ENCODE peak calls at places on chromosome 5, in ten cellular contexts. W is fibroblast of mammary gland; O is cerebellar cortex; G is iris pigment epithelial cell; S is NCI-H2029 treated with DMSO at 0.1 percent for 48 hours; Y is NCI-H1694 treated with DMSO at 0.1 percent for 48 hours; B is uterus; D is stimulated activated CD4-positive, alpha-beta T cell treated with anti-CD3 and anti-CD28 coated beads, Interleukin-2, amount 100 ng/mL, for 24 hours; Z is T-helper 9 cell; F is dermis blood vessel endothelial cell. Q is an unnamed sample.

GRCh38 chr5:92505925-92506324 is 1075.1 kb downstream of the NR2F1-AS1 start:
- DNase-seq in Z (no peak), Y (no peak), G (peak), D (no peak), B (no peak), W (peak), F (peak), S (no peak), O (no peak), Q (no peak)

GRCh38 chr5:111580956-111581355 is 68.6 kb upstream of the STARD4 start:
- DNase-seq in Z (no peak), B (no peak), G (no peak), F (no peak), Y (no peak), D (no peak), W (peak), S (no peak), O (no peak), Q (no peak)

GRCh38 chr5:77863181-77863580 is 87.0 kb upstream of the TBCA start:
- DNase-seq in Z (no peak), D (no peak), B (no peak), Y (no peak), G (no peak), F (no peak), W (no peak), O (no peak), S (no peak), Q (no peak)

GRCh38 chr5:151051066-151051930 is 29.5 kb downstream of the TNIP1 start:
- DNase-seq in W (peak), Y (peak), F (peak), B (peak), G (peak), D (peak), O (peak), Z (peak), S (no peak), Q (no peak)

GRCh38 chr5:32018476-32019436 is 155.4 kb downstream of the GOLPH3 start:
- DNase-seq in S (no peak), F (no peak), Z (no peak), B (no peak), O (no peak), Y (no peak), W (peak), G (no peak), D (no peak), Q (no peak)

GRCh38 chr5:158435161-158435616 is 576.2 kb upstream of the CLINT1 start:
- DNase-seq in S (no peak), B (no peak), W (no peak), D (no peak), Y (no peak), O (no peak), Z (no peak), G (peak), F (no peak), Q (no peak)

GRCh38 chr5:374631-375335 is 53.3 kb downstream of the AHRR start:
- DNase-seq in W (no peak), B (peak), F (no peak), Y (no peak), O (no peak), D (peak), S (no peak), G (no peak), Z (no peak), Q (no peak)

GRCh38 chr5:142800776-142801494 is 30.8 kb downstream of the ARHGAP26 start:
- DNase-seq in O (no peak), F (no peak), Y (no peak), S (no peak), B (no peak), D (peak), W (no peak), G (no peak), Z (no peak), Q (no peak)

GRCh38 chr5:168802337-168802736 is 223.2 kb upstream of the PANK3 start:
- DNase-seq in G (no peak), O (no peak), Z (no peak), F (no peak), S (no peak), B (no peak), D (no peak), W (no peak), Y (no peak), Q (no peak)

GRCh38 chr5:134427540-134428041 is 15.9 kb upstream of the CDKN2AIPNL start:
- DNase-seq in S (no peak), Y (no peak), W (no peak), B (no peak), G (no peak), Z (no peak), D (no peak), O (no peak), F (no peak), Q (no peak)

GRCh38 chr5:135398160-135398854 is 724 bp downstream of the MACROH2A1 start:
- DNase-seq in Y (no peak), B (no peak), D (peak), S (peak), G (peak), Z (peak), F (peak), O (no peak), W (no peak), Q (no peak)

GRCh38 chr5:136613243-136613642 is 247.9 kb upstream of the TRPC7 start:
- DNase-seq in G (no peak), D (no peak), F (no peak), S (no peak), W (no peak), Z (no peak), Y (no peak), O (no peak), B (no peak), Q (no peak)